ENCODE peak calls at places on chromosomes 2 and 18, in ten cellular contexts. M is NT2/D1, I is activated T-cell treated with anti-CD3 and anti-CD28 coated beads for 1 hour, X is myocyte, V is NCI-H510A treated with DMSO at 0.1 percent for 48 hours, P is GM18507, L is IMR-90, G is NCI-H2081, A is foreskin keratinocyte, E is naive B cell. R is an unnamed sample.

GRCh38 chr2:235458839-235459273 is 35.0 kb upstream of the AGAP1 start:
- DNase-seq in L (peak; percentile 26), P (no peak), A (peak; percentile 48), M (peak; percentile 22), X (no peak), I (no peak), E (no peak), V (no peak), G (peak; percentile 47), R (no peak)

GRCh38 chr2:171260471-171261424 is 100.1 kb upstream of the TLK1 start:
- DNase-seq in G (no peak), I (no peak), L (no peak), V (no peak), E (no peak), X (no peak), P (no peak), M (peak; percentile 77), A (no peak), R (no peak)

GRCh38 chr2:128436498-128437180 is 118.0 kb upstream of the HS6ST1 start:
- DNase-seq in A (no peak), M (no peak), L (no peak), X (no peak), I (no peak), P (no peak), V (no peak), E (no peak), G (no peak), R (no peak)

GRCh38 chr2:43407826-43408783 is 181.7 kb upstream of the ZFP36L2 start:
- DNase-seq in L (peak; percentile 52), P (no peak), X (no peak), E (peak; percentile 40), V (no peak), A (no peak), I (no peak), M (no peak), G (no peak), R (no peak)

GRCh38 chr2:208379192-208379591 is 27.4 kb upstream of the PTH2R start:
- DNase-seq in P (no peak), X (no peak), M (no peak), V (no peak), G (no peak), L (no peak), E (no peak), I (no peak), A (no peak), R (no peak)

GRCh38 chr2:218859556-218859993 is at the start of gene WNT6:
- DNase-seq in A (no peak), G (no peak), L (no peak), V (no peak), I (no peak), P (no peak), M (no peak), E (no peak), X (peak; percentile 17), R (no peak)

GRCh38 chr2:188314314-188315054 is 22.8 kb downstream of the GULP1 start:
- DNase-seq in V (no peak), G (no peak), I (no peak), P (no peak), M (no peak), E (no peak), X (no peak), L (no peak), A (no peak), R (no peak)

GRCh38 chr2:219350938-219351280 is 18.4 kb upstream of the RESP18 start:
- DNase-seq in X (peak; percentile 20), A (no peak), E (no peak), V (no peak), P (no peak), L (peak; percentile 38), I (no peak), M (peak; percentile 69), G (no peak), R (no peak)

GRCh38 chr18:69109686-69110085 is 291.0 kb upstream of the DOK6 start:
- DNase-seq in L (peak; percentile 0), G (no peak), V (no peak), E (no peak), X (no peak), I (no peak), M (no peak), P (no peak), A (no peak), R (no peak)

GRCh38 chr2:191933307-191934105 is 86.6 kb upstream of the CAVIN2 start:
- DNase-seq in P (no peak), V (no peak), M (no peak), A (peak; percentile 71), G (no peak), X (peak; percentile 91), L (peak; percentile 85), I (no peak), E (no peak), R (no peak)

GRCh38 chr2:201831469-201831868 is 25.1 kb downstream of the CDK15 start:
- DNase-seq in E (no peak), L (peak; percentile 86), P (no peak), I (no peak), X (peak; percentile 62), A (no peak), G (no peak), V (no peak), M (no peak), R (no peak)

GRCh38 chr18:76587147-76587885 is 92.3 kb upstream of the ZNF516 start:
- DNase-seq in M (no peak), E (no peak), I (no peak), L (no peak), G (no peak), X (no peak), A (no peak), P (no peak), V (no peak), R (no peak)

GRCh38 chr18:70417847-70418246 is 129.0 kb downstream of the SOCS6 start:
- DNase-seq in X (no peak), V (peak; percentile 85), G (peak; percentile 30), L (no peak), A (no peak), M (no peak), I (no peak), E (no peak), P (no peak), R (no peak)

GRCh38 chr2:234425923-234426603 is 70.8 kb downstream of the ARL4C start:
- DNase-seq in A (peak; percentile 35), P (no peak), M (no peak), L (no peak), X (no peak), V (no peak), E (peak; percentile 92), I (peak; percentile 63), G (no peak), R (no peak)

GRCh38 chr2:70959271-70959761 is 19.1 kb upstream of the ANKRD53 start:
- DNase-seq in L (no peak), V (no peak), P (no peak), M (no peak), X (peak; percentile 13), G (no peak), A (no peak), I (no peak), E (no peak), R (peak; percentile 55)

GRCh38 chr18:73691118-73691517 is 456.5 kb downstream of the FBXO15 start:
- DNase-seq in M (no peak), V (no peak), L (peak; percentile 95), G (no peak), I (no peak), X (no peak), A (peak; percentile 10), E (no peak), P (no peak), R (no peak)

GRCh38 chr2:122680662-122681061 is 925.2 kb downstream of the TSN start:
- DNase-seq in M (no peak), L (no peak), I (no peak), A (no peak), X (no peak), V (no peak), E (no peak), G (no peak), P (no peak), R (no peak)

R was measured in posterior cingulate gyrus.